ENCODE peak calls at places on chromosomes 13 and 19, in seven cellular contexts. D, O, V, Q, M, G and U are unnamed samples.

GRCh38 chr13:113373811-113374485 is 10.0 kb upstream of the GRTP1 start:
- DNase-seq in D (no peak), O (no peak), V (no peak), Q (no peak), M (no peak), G (no peak), U (no peak)

GRCh38 chr19:44512326-44513298 is 12.3 kb upstream of the ZNF180 start:
- DNase-seq in D (peak), O (no peak), V (peak), Q (no peak), M (no peak), G (no peak), U (peak)

GRCh38 chr19:40584007-40584406 is 7.3 kb downstream of the SHKBP1 start:
- DNase-seq in D (no peak), O (no peak), V (no peak), Q (no peak), M (no peak), G (no peak), U (no peak)

GRCh38 chr13:27770809-27771208 is 21.5 kb upstream of the GSX1 start:
- DNase-seq in D (peak), O (no peak), V (no peak), Q (no peak), M (no peak), G (no peak), U (no peak)

GRCh38 chr19:49952906-49953305 is 8.1 kb downstream of the SIGLEC11 start:
- DNase-seq in D (no peak), O (no peak), V (no peak), Q (no peak), M (no peak), G (no peak), U (no peak)

GRCh38 chr13:48400090-48400694 is 12.7 kb downstream of the LPAR6 start:
- DNase-seq in D (no peak), O (no peak), V (peak), Q (no peak), M (no peak), G (no peak), U (no peak)

GRCh38 chr13:74136089-74136658 is 2.0 kb upstream of the KLF12 start:
- DNase-seq in D (no peak), O (peak), V (peak), Q (peak), M (peak), G (no peak), U (peak)

GRCh38 chr19:39617745-39618144 is 15.4 kb downstream of the LGALS13 start:
- DNase-seq in D (no peak), O (no peak), V (no peak), Q (no peak), M (no peak), G (no peak), U (no peak)

GRCh38 chr13:26664286-26664685 is 96.3 kb downstream of the GPR12 start:
- DNase-seq in D (no peak), O (no peak), V (no peak), Q (no peak), M (no peak), G (no peak), U (no peak)

GRCh38 chr13:112997188-112998135 is 28.4 kb downstream of the MCF2L start:
- DNase-seq in D (no peak), O (no peak), V (no peak), Q (no peak), M (no peak), G (no peak), U (no peak)

GRCh38 chr13:106398289-106398688 is 137.2 kb downstream of the EFNB2 start:
- DNase-seq in D (no peak), O (no peak), V (no peak), Q (no peak), M (no peak), G (no peak), U (no peak)

GRCh38 chr13:114108894-114109293 is 23.5 kb downstream of the RASA3 start:
- DNase-seq in D (no peak), O (no peak), V (no peak), Q (no peak), M (no peak), G (no peak), U (no peak)

GRCh38 chr19:30598688-30599087 is 226.5 kb downstream of the ZNF536 start:
- DNase-seq in D (no peak), O (no peak), V (no peak), Q (no peak), M (no peak), G (no peak), U (no peak)

GRCh38 chr19:23403581-23404324 is 8.5 kb upstream of the ZNF91 start:
- DNase-seq in D (peak), O (no peak), V (no peak), Q (no peak), M (no peak), G (no peak), U (no peak)

GRCh38 chr13:104382941-104383340 is 1316.7 kb upstream of the SLC10A2 start:
- DNase-seq in D (no peak), O (no peak), V (peak), Q (no peak), M (no peak), G (no peak), U (peak)

GRCh38 chr19:35882074-35882832 is 13.9 kb downstream of the APLP1 start:
- DNase-seq in D (no peak), O (peak), V (peak), Q (no peak), M (peak), G (no peak), U (peak)

GRCh38 chr13:26811636-26812035 is 51.0 kb upstream of the GPR12 start:
- DNase-seq in D (no peak), O (no peak), V (no peak), Q (no peak), M (no peak), G (no peak), U (no peak)

GRCh38 chr13:25756916-25757315 is 294.9 kb downstream of the SHISA2 start:
- DNase-seq in D (no peak), O (no peak), V (no peak), Q (no peak), M (no peak), G (no peak), U (no peak)

GRCh38 chr13:62629618-62630017 is 1214.0 kb upstream of the PCDH20 start:
- DNase-seq in D (no peak), O (no peak), V (no peak), Q (no peak), M (no peak), G (no peak), U (no peak)